ENCODE peak calls at places on chromosomes 13 and 19, in eight cellular contexts. One of them, this sample, is unnamed.

GRCh38 chr13:24740014-24740890 is 23.7 kb upstream of the RNF17 start:
- DNase-seq in fibroblast of mammary gland: no peak
- DNase-seq in right cardiac atrium: no peak
- DNase-seq in pancreas: no peak
- DNase-seq in PC-3: no peak
- DNase-seq in psoas muscle: no peak
- DNase-seq in HFF-Myc: no peak
- DNase-seq in mammary epithelial cell: no peak
- DNase-seq in this sample: no peak

GRCh38 chr19:23318143-23318542 is 67.9 kb upstream of the ZNF724 start:
- DNase-seq in fibroblast of mammary gland: peak; percentile 17
- DNase-seq in right cardiac atrium: no peak
- DNase-seq in pancreas: no peak
- DNase-seq in PC-3: peak; percentile 38
- DNase-seq in psoas muscle: no peak
- DNase-seq in HFF-Myc: no peak
- DNase-seq in mammary epithelial cell: peak; percentile 72
- DNase-seq in this sample: no peak

GRCh38 chr13:79655509-79655908 is 174.6 kb downstream of the NDFIP2 start:
- DNase-seq in fibroblast of mammary gland: no peak
- DNase-seq in right cardiac atrium: no peak
- DNase-seq in pancreas: no peak
- DNase-seq in PC-3: no peak
- DNase-seq in psoas muscle: no peak
- DNase-seq in HFF-Myc: no peak
- DNase-seq in mammary epithelial cell: no peak
- DNase-seq in this sample: no peak

GRCh38 chr13:36814465-36814864 is 4.6 kb upstream of the RFXAP start:
- DNase-seq in fibroblast of mammary gland: no peak
- DNase-seq in right cardiac atrium: no peak
- DNase-seq in pancreas: no peak
- DNase-seq in PC-3: no peak
- DNase-seq in psoas muscle: no peak
- DNase-seq in HFF-Myc: no peak
- DNase-seq in mammary epithelial cell: no peak
- DNase-seq in this sample: no peak

GRCh38 chr13:51920267-51920666 is 58.5 kb downstream of the CCDC70 start:
- DNase-seq in fibroblast of mammary gland: no peak
- DNase-seq in right cardiac atrium: no peak
- DNase-seq in pancreas: no peak
- DNase-seq in PC-3: no peak
- DNase-seq in psoas muscle: no peak
- DNase-seq in HFF-Myc: no peak
- DNase-seq in mammary epithelial cell: no peak
- DNase-seq in this sample: no peak

GRCh38 chr13:72121466-72121865 is 254.5 kb upstream of the DACH1 start:
- DNase-seq in fibroblast of mammary gland: no peak
- DNase-seq in right cardiac atrium: no peak
- DNase-seq in pancreas: no peak
- DNase-seq in PC-3: no peak
- DNase-seq in psoas muscle: no peak
- DNase-seq in HFF-Myc: no peak
- DNase-seq in mammary epithelial cell: no peak
- DNase-seq in this sample: no peak

GRCh38 chr13:21676611-21677021 is 5.7 kb downstream of the FGF9 start:
- DNase-seq in fibroblast of mammary gland: no peak
- DNase-seq in right cardiac atrium: no peak
- DNase-seq in pancreas: peak; percentile 28
- DNase-seq in PC-3: no peak
- DNase-seq in psoas muscle: peak; percentile 24
- DNase-seq in HFF-Myc: no peak
- DNase-seq in mammary epithelial cell: no peak
- DNase-seq in this sample: no peak

GRCh38 chr13:45928196-45928595 is 76.6 kb upstream of the SIAH3 start:
- DNase-seq in fibroblast of mammary gland: no peak
- DNase-seq in right cardiac atrium: no peak
- DNase-seq in pancreas: no peak
- DNase-seq in PC-3: no peak
- DNase-seq in psoas muscle: no peak
- DNase-seq in HFF-Myc: no peak
- DNase-seq in mammary epithelial cell: no peak
- DNase-seq in this sample: no peak

GRCh38 chr19:4583961-4584669 is 24.6 kb upstream of the SEMA6B start:
- DNase-seq in fibroblast of mammary gland: no peak
- DNase-seq in right cardiac atrium: no peak
- DNase-seq in pancreas: no peak
- DNase-seq in PC-3: peak; percentile 36
- DNase-seq in psoas muscle: no peak
- DNase-seq in HFF-Myc: no peak
- DNase-seq in mammary epithelial cell: peak; percentile 46
- DNase-seq in this sample: no peak

GRCh38 chr13:77176350-77176749 is 149.4 kb upstream of the FBXL3 start:
- DNase-seq in fibroblast of mammary gland: peak; percentile 39
- DNase-seq in right cardiac atrium: no peak
- DNase-seq in pancreas: no peak
- DNase-seq in PC-3: peak; percentile 27
- DNase-seq in psoas muscle: no peak
- DNase-seq in HFF-Myc: no peak
- DNase-seq in mammary epithelial cell: peak; percentile 84
- DNase-seq in this sample: no peak

GRCh38 chr13:77172650-77173049 is 145.7 kb upstream of the FBXL3 start:
- DNase-seq in fibroblast of mammary gland: no peak
- DNase-seq in right cardiac atrium: no peak
- DNase-seq in pancreas: no peak
- DNase-seq in PC-3: no peak
- DNase-seq in psoas muscle: no peak
- DNase-seq in HFF-Myc: no peak
- DNase-seq in mammary epithelial cell: no peak
- DNase-seq in this sample: no peak

GRCh38 chr13:77180011-77180410 is 146.9 kb downstream of the MYCBP2 start:
- DNase-seq in fibroblast of mammary gland: no peak
- DNase-seq in right cardiac atrium: no peak
- DNase-seq in pancreas: no peak
- DNase-seq in PC-3: no peak
- DNase-seq in psoas muscle: no peak
- DNase-seq in HFF-Myc: no peak
- DNase-seq in mammary epithelial cell: no peak
- DNase-seq in this sample: no peak

DNA sequence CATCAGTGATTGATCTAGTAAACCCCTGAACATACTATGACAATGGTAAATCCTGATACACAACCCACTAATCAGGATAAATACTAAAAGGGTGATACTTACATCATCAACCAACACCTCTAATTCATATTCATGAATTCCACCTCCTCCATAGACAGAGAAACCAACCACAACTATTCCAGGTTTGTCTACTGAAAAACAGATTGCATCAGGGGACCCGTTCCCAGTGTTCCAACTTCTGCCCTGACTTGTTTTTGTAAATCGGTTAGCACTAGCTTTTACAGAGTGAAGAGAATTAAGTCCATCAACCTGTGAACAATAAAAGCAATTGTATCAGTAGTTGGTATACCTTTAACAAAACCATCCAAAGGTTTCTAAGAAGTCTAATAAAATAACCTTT is 149.2 kb downstream of the MYCBP2 start:
- DNase-seq in fibroblast of mammary gland: no peak
- DNase-seq in right cardiac atrium: no peak
- DNase-seq in pancreas: no peak
- DNase-seq in PC-3: no peak
- DNase-seq in psoas muscle: no peak
- DNase-seq in HFF-Myc: no peak
- DNase-seq in mammary epithelial cell: peak; percentile 79
- DNase-seq in this sample: no peak
- H3K4me3 ChIP-seq in fibroblast of mammary gland: no peak overlapping the region
- H3K4me3 ChIP-seq in right cardiac atrium: no peak overlapping the region
- H3K4me3 ChIP-seq in pancreas: no peak overlapping the region
- H3K4me3 ChIP-seq in PC-3: no peak overlapping the region
- H3K4me3 ChIP-seq in psoas muscle: no peak overlapping the region
- H3K4me3 ChIP-seq in HFF-Myc: no peak overlapping the region
- H3K4me3 ChIP-seq in mammary epithelial cell: no peak overlapping the region
- H3K4me3 ChIP-seq in this sample: no peak overlapping the region

GRCh38 chr13:28425796-28426195 is 69.1 kb downstream of the FLT1 start:
- DNase-seq in fibroblast of mammary gland: no peak
- DNase-seq in right cardiac atrium: no peak
- DNase-seq in pancreas: no peak
- DNase-seq in PC-3: no peak
- DNase-seq in psoas muscle: no peak
- DNase-seq in HFF-Myc: no peak
- DNase-seq in mammary epithelial cell: no peak
- DNase-seq in this sample: no peak

GRCh38 chr13:28434934-28435333 is 60.0 kb downstream of the FLT1 start:
- DNase-seq in fibroblast of mammary gland: no peak
- DNase-seq in right cardiac atrium: no peak
- DNase-seq in pancreas: no peak
- DNase-seq in PC-3: no peak
- DNase-seq in psoas muscle: no peak
- DNase-seq in HFF-Myc: no peak
- DNase-seq in mammary epithelial cell: no peak
- DNase-seq in this sample: no peak

GRCh38 chr13:28429685-28430290 is 65.1 kb downstream of the FLT1 start:
- DNase-seq in fibroblast of mammary gland: no peak
- DNase-seq in right cardiac atrium: no peak
- DNase-seq in pancreas: no peak
- DNase-seq in PC-3: no peak
- DNase-seq in psoas muscle: no peak
- DNase-seq in HFF-Myc: no peak
- DNase-seq in mammary epithelial cell: no peak
- DNase-seq in this sample: no peak

DNA sequence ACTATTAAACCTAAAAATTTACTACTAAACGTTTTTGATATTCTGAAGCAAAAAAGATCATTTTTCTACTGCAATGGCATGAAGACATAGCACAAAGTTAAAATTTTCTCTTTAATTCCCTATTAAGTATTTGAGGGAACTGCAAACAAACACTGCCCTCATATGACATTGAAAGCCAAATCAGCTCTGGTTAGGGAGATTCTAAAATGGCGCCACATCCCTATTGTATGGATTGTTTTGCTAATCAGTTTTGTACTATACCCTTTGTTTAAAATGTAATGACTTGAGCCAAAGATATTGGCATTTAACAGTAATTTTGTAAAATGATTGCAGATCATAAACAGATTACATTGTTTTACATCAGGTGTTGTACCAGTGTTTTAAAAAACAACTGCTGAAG is 65.8 kb downstream of the FLT1 start:
- DNase-seq in fibroblast of mammary gland: no peak
- DNase-seq in right cardiac atrium: no peak
- DNase-seq in pancreas: no peak
- DNase-seq in PC-3: no peak
- DNase-seq in psoas muscle: no peak
- DNase-seq in HFF-Myc: no peak
- DNase-seq in mammary epithelial cell: no peak
- DNase-seq in this sample: no peak
- H3K4me3 ChIP-seq in fibroblast of mammary gland: no peak overlapping the region
- H3K4me3 ChIP-seq in right cardiac atrium: no peak overlapping the region
- H3K4me3 ChIP-seq in pancreas: no peak overlapping the region
- H3K4me3 ChIP-seq in PC-3: no peak overlapping the region
- H3K4me3 ChIP-seq in psoas muscle: no peak overlapping the region
- H3K4me3 ChIP-seq in HFF-Myc: no peak overlapping the region
- H3K4me3 ChIP-seq in mammary epithelial cell: no peak overlapping the region
- H3K4me3 ChIP-seq in this sample: no peak overlapping the region

DNA sequence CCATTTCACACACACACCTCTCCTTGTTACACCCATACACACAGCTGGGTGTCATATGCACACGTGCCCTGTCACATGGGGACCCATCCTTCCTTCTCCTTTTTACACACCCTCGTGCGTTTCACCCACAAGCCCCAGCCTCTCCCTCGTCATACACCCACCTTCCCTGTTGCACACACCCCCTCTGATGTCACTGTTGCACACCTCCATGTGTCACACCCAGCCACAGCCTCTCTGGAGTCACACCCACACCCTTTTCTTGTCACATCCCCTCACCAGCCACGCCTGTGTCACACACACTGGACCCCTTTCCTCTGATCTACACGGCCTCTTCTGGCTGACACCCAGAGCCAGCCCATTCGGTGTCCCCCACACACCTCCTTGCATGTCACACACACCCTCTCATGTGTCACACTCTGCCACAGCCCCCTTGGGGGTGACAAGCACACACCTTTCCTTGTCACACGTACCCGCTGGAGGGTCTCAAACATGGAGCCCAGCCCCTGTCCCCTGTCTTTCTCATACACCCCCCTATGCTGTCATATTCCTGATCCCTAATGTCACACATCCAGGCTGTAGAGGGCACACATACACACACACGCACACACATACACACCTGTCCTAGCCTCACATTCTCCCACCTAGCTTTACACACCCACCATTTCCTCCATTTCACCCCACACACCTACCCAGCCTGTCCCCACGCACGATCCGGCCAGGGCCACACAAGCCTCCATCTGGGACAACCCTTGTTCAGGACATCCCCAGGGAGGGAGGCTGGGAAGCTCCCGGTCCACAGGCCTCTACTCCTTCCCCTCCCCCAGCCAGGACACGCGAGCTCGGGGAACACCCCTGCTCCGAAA is 1.4 kb downstream of the NOVA2 start:
- DNase-seq in fibroblast of mammary gland: no peak
- DNase-seq in right cardiac atrium: no peak
- DNase-seq in pancreas: no peak
- DNase-seq in PC-3: no peak
- DNase-seq in psoas muscle: no peak
- DNase-seq in HFF-Myc: no peak
- DNase-seq in mammary epithelial cell: no peak
- DNase-seq in this sample: no peak
- H3K4me3 ChIP-seq in fibroblast of mammary gland: no peak overlapping the region
- H3K4me3 ChIP-seq in right cardiac atrium: peak overlapping the region; percentile 75
- H3K4me3 ChIP-seq in pancreas: no peak overlapping the region
- H3K4me3 ChIP-seq in PC-3: no peak overlapping the region
- H3K4me3 ChIP-seq in psoas muscle: peak overlapping the region; percentile 52
- H3K4me3 ChIP-seq in HFF-Myc: no peak overlapping the region
- H3K4me3 ChIP-seq in mammary epithelial cell: no peak overlapping the region
- H3K4me3 ChIP-seq in this sample: no peak overlapping the region

DNA sequence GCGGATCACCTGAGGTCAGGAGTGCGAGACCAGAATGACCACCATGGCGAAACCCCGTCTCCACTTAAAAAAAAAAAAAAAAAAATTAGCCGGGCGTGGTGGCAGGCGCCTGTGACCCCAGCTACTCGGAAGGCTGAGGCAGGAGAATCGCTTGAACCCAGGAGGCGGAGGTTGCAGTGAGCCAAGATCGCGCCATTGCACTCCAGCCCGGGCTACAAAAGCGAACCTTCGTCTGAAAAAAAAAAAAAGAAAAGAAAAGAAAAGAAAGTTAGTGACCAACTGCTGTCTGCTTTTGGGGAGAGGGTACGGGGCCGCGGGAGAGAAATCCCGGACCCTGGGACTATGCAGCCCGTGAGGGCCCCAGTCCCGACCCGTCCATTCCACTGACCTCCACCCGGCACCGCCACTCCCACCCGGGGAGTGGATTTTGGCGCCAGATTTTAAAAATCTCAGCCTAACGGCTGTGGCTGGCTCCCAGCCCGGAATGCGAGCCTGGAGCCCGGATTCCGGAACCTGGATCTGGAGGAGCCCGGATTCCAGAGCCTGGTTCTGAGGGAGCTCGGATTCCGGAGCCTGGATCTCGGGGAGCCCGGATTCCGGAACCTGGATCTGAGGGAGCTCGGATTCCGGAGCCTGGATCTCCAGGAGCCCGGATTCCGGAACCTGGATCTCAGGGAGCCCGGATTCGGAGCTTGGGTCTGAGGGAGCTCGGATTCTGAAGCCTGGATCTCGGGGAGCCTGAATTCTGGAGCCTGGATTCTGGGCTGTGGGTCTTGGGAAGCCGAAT is 6.1 kb upstream of the LMNB2 start:
- DNase-seq in fibroblast of mammary gland: peak; percentile 98
- DNase-seq in right cardiac atrium: peak; percentile 91
- DNase-seq in pancreas: peak; percentile 91
- DNase-seq in PC-3: peak; percentile 95
- DNase-seq in psoas muscle: peak; percentile 87
- DNase-seq in HFF-Myc: peak; percentile 93
- DNase-seq in mammary epithelial cell: peak; percentile 92
- DNase-seq in this sample: peak; percentile 90
- H3K4me3 ChIP-seq in fibroblast of mammary gland: peak overlapping the region; percentile 74
- H3K4me3 ChIP-seq in right cardiac atrium: peak overlapping the region; percentile 84
- H3K4me3 ChIP-seq in pancreas: peak overlapping the region; percentile 46
- H3K4me3 ChIP-seq in PC-3: peak overlapping the region; percentile 90
- H3K4me3 ChIP-seq in psoas muscle: peak overlapping the region; percentile 79
- H3K4me3 ChIP-seq in HFF-Myc: peak overlapping the region; percentile 59
- H3K4me3 ChIP-seq in mammary epithelial cell: peak overlapping the region; percentile 74
- H3K4me3 ChIP-seq in this sample: peak overlapping the region; percentile 60